ENCODE peak calls at places on chromosome 19, in five cellular contexts. X is aorta, R is fibroblast of lung, Q is IMR-90, O is ascending aorta. H is an unnamed sample.

GRCh38 chr19:12779162-12779993 is 4.0 kb upstream of the HOOK2 start:
- DNase-seq in X (peak), R (peak), Q (peak), O (peak), H (peak)

GRCh38 chr19:33147538-33147937 is 15.6 kb downstream of the WDR88 start:
- DNase-seq in X (no peak), R (no peak), Q (no peak), O (no peak), H (no peak)

GRCh38 chr19:44685877-44686276 is 13.1 kb upstream of the CEACAM16 start:
- DNase-seq in X (no peak), R (peak), Q (peak), O (no peak), H (no peak)

GRCh38 chr19:33064778-33065550 is at the start of gene RHPN2:
- DNase-seq in X (peak), R (peak), Q (peak), O (no peak), H (no peak)

GRCh38 chr19:17567940-17568339 is 12.5 kb downstream of the COLGALT1 start:
- DNase-seq in X (no peak), R (no peak), Q (no peak), O (no peak), H (no peak)

GRCh38 chr19:21440321-21440720 is 43.4 kb downstream of the ZNF493 start:
- DNase-seq in X (no peak), R (no peak), Q (no peak), O (no peak), H (no peak)

GRCh38 chr19:13794388-13794751 is 873 bp upstream of the ZSWIM4 start:
- DNase-seq in X (peak), R (peak), Q (peak), O (peak), H (peak)

GRCh38 chr19:8302357-8302691 is 5.8 kb downstream of the CD320 start:
- DNase-seq in X (peak), R (no peak), Q (no peak), O (peak), H (no peak)

GRCh38 chr19:46620267-46620666 is 4.6 kb downstream of the PTGIR start:
- DNase-seq in X (no peak), R (no peak), Q (no peak), O (no peak), H (no peak)
- H3K4me3 ChIP-seq in X (no peak), R (no peak), Q (no peak), O (peak), H (no peak)

DNA sequence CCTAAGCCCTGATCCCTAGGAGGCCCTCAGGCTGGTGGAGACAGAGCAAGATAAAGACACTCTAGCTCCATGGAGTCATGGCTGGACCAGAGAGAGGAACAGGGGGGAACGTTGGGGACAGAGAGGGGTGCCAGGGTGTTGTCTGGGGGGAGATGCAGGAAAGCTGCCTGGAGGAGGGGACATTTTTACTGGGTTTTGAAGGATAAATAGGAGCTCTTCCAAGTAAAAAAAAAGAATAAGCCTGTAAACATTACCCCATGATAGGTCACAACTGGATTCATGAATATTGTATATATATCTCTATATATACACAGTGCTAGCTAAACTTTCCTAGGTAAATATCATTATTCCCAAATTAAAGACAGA is 714 bp downstream of the HSH2D start:
- DNase-seq in X (no peak), R (no peak), Q (no peak), O (no peak), H (no peak)
- H3K4me3 ChIP-seq in X (no peak), R (no peak), Q (no peak), O (no peak), H (no peak)

DNA sequence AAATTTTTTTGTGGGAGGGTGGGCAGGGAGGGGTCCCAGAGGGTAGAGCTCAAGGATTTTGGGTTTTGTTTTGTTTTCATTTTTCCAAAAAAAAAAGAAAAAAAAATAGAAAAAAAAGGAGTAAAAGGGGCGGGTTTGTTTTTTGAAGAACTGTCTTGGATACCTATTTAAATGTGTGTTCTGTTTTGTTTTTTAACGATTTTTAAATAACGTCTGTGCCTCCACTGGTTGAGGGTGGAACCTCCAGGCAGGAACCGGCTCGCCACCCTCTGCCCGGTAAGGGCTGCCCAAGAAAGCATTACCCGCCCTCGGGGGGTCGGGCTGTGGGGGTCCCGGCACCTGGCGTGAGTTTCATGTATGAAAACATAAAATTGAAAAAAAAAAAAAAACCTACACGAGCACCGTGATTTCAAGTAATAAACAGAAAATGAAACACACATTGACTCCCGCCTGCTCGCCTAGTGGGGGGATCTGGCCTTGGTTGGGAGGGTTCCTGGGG is 10.4 kb downstream of the MIDN start:
- DNase-seq in X (no peak), R (no peak), Q (no peak), O (no peak), H (no peak)
- H3K4me3 ChIP-seq in X (no peak), R (no peak), Q (no peak), O (peak), H (no peak)

GRCh38 chr19:3721900-3722442 is 13.8 kb downstream of the TJP3 start:
- DNase-seq in X (no peak), R (no peak), Q (no peak), O (no peak), H (no peak)
- H3K4me3 ChIP-seq in X (no peak), R (no peak), Q (no peak), O (peak), H (no peak)

GRCh38 chr19:30228726-30229523 is 143.3 kb upstream of the ZNF536 start:
- DNase-seq in X (no peak), R (no peak), Q (peak), O (no peak), H (no peak)
- H3K4me3 ChIP-seq in X (peak), R (no peak), Q (peak), O (peak), H (peak)

H was measured in skeletal muscle cell.